ENCODE peak calls at places on chromosomes 11 and 22, in four cellular contexts. J, F, C and P are unnamed samples.

GRCh38 chr11:31806186-31806943 is 4.8 kb downstream of the PAX6 start:
- DNase-seq in C (no peak), F (no peak), J (no peak), P (no peak)

GRCh38 chr22:44567846-44568493 is 69.9 kb upstream of the RTL6 start:
- DNase-seq in J (peak; percentile 46), C (peak; percentile 66), F (peak; percentile 36), P (peak; percentile 52)

GRCh38 chr11:35563413-35564245 is 38.2 kb upstream of the PAMR1 start:
- DNase-seq in F (no peak), J (no peak), C (no peak), P (peak; percentile 53)

GRCh38 chr11:72836111-72836510 is 21.9 kb downstream of the ATG16L2 start:
- DNase-seq in J (no peak), C (no peak), F (peak; percentile 1), P (no peak)

GRCh38 chr22:37244114-37244921 is at the start of gene RAC2:
- DNase-seq in C (peak; percentile 95), F (peak; percentile 73), J (peak; percentile 64), P (peak; percentile 73)

GRCh38 chr11:102469196-102469821 is 16.7 kb upstream of the TMEM123 start:
- DNase-seq in J (peak; percentile 40), F (peak; percentile 78), C (no peak), P (peak; percentile 53)

GRCh38 chr22:27801616-27802388 is at the start of gene MN1:
- DNase-seq in F (no peak), J (peak; percentile 55), C (no peak), P (peak; percentile 79)

GRCh38 chr11:64894070-64894811 is 15.8 kb upstream of the EHD1 start:
- DNase-seq in C (peak; percentile 90), J (peak; percentile 89), F (peak; percentile 83), P (peak; percentile 77)

GRCh38 chr11:2701230-2701629 is 1.4 kb upstream of the KCNQ1OT1 start:
- DNase-seq in C (no peak), J (no peak), F (no peak), P (peak; percentile 32)

GRCh38 chr11:16402654-16403447 is 46.5 kb upstream of the SOX6 start:
- DNase-seq in F (no peak), J (no peak), C (no peak), P (no peak)

GRCh38 chr11:48127521-48128183 is 89.0 kb upstream of the OR4B1 start:
- DNase-seq in F (no peak), J (no peak), C (no peak), P (no peak)

GRCh38 chr11:66472054-66472453 is 5.3 kb downstream of the PELI3 start:
- DNase-seq in C (no peak), F (no peak), J (no peak), P (no peak)

GRCh38 chr11:2947744-2948143 is 18.5 kb upstream of the PHLDA2 start:
- DNase-seq in J (no peak), F (no peak), C (no peak), P (no peak)

GRCh38 chr22:49965291-49966040 is 4.9 kb downstream of the PIM3 start:
- DNase-seq in C (no peak), J (peak; percentile 36), F (no peak), P (no peak)

GRCh38 chr22:21587803-21588611 is 20.5 kb downstream of the UBE2L3 start:
- DNase-seq in J (no peak), C (peak; percentile 76), F (no peak), P (no peak)

GRCh38 chr11:130689222-130689908 is 226.9 kb downstream of the SNX19 start:
- DNase-seq in J (no peak), F (peak; percentile 37), C (no peak), P (no peak)

GRCh38 chr11:114348200-114349191 is 51.8 kb downstream of the C11orf71 start:
- DNase-seq in F (peak; percentile 92), C (peak; percentile 49), J (peak; percentile 80), P (peak; percentile 74)

GRCh38 chr11:76524919-76525318 is 80.1 kb downstream of the EMSY start:
- DNase-seq in J (peak; percentile 12), F (peak; percentile 98), C (no peak), P (peak; percentile 89)

GRCh38 chr22:43996170-43996980 is 27.7 kb upstream of the PARVB start:
- DNase-seq in J (no peak), F (no peak), C (no peak), P (no peak)

GRCh38 chr22:45671051-45671782 is 417 bp upstream of the ATXN10 start:
- DNase-seq in F (no peak), J (peak; percentile 40), C (no peak), P (peak; percentile 51)

GRCh38 chr22:31079095-31079642 is 1.9 kb upstream of the SMTN start:
- DNase-seq in J (peak; percentile 90), F (no peak), C (peak; percentile 48), P (no peak)

GRCh38 chr11:129933866-129934265 is 38.5 kb upstream of the NFRKB start:
- DNase-seq in J (no peak), C (no peak), F (no peak), P (no peak)

GRCh38 chr11:24356501-24356900 is 140.4 kb upstream of the LUZP2 start:
- DNase-seq in F (no peak), J (no peak), C (no peak), P (no peak)

GRCh38 chr22:40028098-40028425 is 33.3 kb downstream of the FAM83F start:
- DNase-seq in F (no peak), J (no peak), C (no peak), P (no peak)

GRCh38 chr11:63375434-63375833 is 5.8 kb downstream of the SLC22A9 start:
- DNase-seq in J (no peak), C (peak; percentile 42), F (no peak), P (no peak)

GRCh38 chr11:79498681-79499080 is 57.9 kb upstream of the TENM4 start:
- DNase-seq in F (no peak), J (no peak), C (no peak), P (peak; percentile 41)

GRCh38 chr11:85718991-85719807 is 33.2 kb upstream of the CCDC89 start:
- DNase-seq in F (peak; percentile 99), J (peak; percentile 45), C (no peak), P (peak; percentile 98)

GRCh38 chr22:48660795-48661740 is 1166.6 kb downstream of the BRD1 start:
- DNase-seq in F (no peak), C (no peak), J (no peak), P (no peak)
- H3K9me2 ChIP-seq in F (no peaks in the 10 kb centered on the region), C (no peaks in the 10 kb centered on the region), J (no peaks in the 10 kb centered on the region), P (no peaks in the 10 kb centered on the region)

DNA sequence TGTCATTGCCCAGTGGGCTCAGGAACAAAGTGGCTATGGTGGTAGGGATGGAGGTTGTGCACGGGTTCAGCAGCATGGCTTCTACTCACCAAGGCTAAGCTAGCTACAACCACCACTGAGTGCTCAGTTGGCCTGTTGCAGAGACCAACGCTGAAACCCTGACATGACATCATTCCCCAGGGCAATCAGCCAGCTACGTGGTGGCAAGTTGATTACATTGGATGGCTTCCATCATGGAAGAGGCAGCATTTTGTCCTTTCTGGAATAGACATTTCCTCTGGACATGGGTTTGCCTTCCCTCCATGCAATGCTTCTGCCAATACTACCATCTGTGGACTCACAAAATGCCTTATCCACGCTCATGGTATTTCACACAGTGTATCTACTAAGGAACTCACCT is 634.3 kb downstream of the OPCML start:
- DNase-seq in C (no peak), J (no peak), F (no peak), P (no peak)
- H3K9me2 ChIP-seq in C (no peaks in the 10 kb centered on the region), J (no peaks in the 10 kb centered on the region), F (no peaks in the 10 kb centered on the region), P (no peaks in the 10 kb centered on the region)

GRCh38 chr11:132898676-132899075 is 633.6 kb downstream of the OPCML start:
- DNase-seq in F (no peak), J (no peak), C (no peak), P (no peak)
- H3K9me2 ChIP-seq in F (no peaks in the 10 kb centered on the region), J (no peaks in the 10 kb centered on the region), C (no peaks in the 10 kb centered on the region), P (no peaks in the 10 kb centered on the region)

GRCh38 chr11:61594907-61595257 is 14.0 kb upstream of the SYT7 start:
- DNase-seq in J (no peak), F (no peak), C (no peak), P (no peak)
- H3K9me2 ChIP-seq in J (no peaks in the 10 kb centered on the region), F (no peaks in the 10 kb centered on the region), C (no peaks in the 10 kb centered on the region), P (no peaks in the 10 kb centered on the region)

GRCh38 chr11:929405-929804 is 3.7 kb downstream of the AP2A2 start:
- DNase-seq in F (no peak), C (no peak), J (no peak), P (no peak)
- H3K9me2 ChIP-seq in F (no peaks in the 10 kb centered on the region), C (no peaks in the 10 kb centered on the region), J (no peaks in the 10 kb centered on the region), P (no peaks in the 10 kb centered on the region)

GRCh38 chr11:96214745-96215093 is 128.3 kb downstream of the MAML2 start:
- DNase-seq in C (no peak), J (no peak), F (no peak), P (no peak)
- H3K9me2 ChIP-seq in C (no peaks in the 10 kb centered on the region), J (no peaks in the 10 kb centered on the region), F (no peaks in the 10 kb centered on the region), P (no peaks in the 10 kb centered on the region)

GRCh38 chr11:71064702-71065515 is 187.5 kb downstream of the SHANK2 start:
- DNase-seq in J (no peak), C (no peak), F (no peak), P (no peak)
- H3K9me2 ChIP-seq in J (no peaks in the 10 kb centered on the region), C (no peaks in the 10 kb centered on the region), F (no peaks in the 10 kb centered on the region), P (no peaks in the 10 kb centered on the region)

DNA sequence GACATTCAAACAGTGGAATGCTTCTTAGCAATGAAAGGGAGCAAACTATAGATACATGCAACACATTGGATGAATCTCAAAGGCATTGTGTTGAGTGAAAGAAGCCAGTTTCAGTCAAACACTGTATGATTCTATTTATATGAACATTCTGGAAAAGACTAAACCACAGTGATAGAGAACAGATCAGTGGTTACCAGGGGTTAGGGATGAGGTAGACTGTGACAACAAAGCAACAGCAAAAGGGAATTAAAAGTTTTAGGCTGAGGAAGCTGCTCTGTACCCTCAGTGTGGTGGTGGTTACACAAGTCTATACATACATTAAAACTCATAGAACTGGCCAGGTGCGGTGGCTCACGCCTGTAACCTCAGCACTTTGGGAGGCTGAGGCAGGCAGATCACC is 23.0 kb downstream of the FDX1 start:
- DNase-seq in F (no peak), J (no peak), C (no peak), P (no peak)
- H3K9me2 ChIP-seq in F (no peaks in the 10 kb centered on the region), J (no peaks in the 10 kb centered on the region), C (no peaks in the 10 kb centered on the region), P (no peaks in the 10 kb centered on the region)

DNA sequence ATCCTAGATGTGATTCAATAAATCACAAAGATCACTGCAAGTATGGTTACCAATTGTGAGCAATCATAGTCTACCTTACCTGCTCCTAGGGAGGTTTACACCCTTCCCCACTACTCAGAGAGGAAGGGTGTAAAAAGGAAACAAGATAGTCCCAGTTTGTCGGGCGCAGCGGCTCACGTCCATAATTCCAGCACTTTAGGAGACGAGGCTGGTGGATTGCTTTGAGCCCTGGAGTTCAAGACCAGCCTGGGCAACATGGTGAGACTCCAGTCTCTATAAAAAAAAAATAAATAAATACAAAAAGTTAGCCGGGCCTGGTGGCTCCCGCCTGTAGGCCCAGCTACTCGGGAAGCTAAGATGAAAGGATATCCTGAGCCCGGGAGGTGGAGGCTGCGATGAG is 962 bp upstream of the AMBRA1 start:
- DNase-seq in J (no peak), C (no peak), F (no peak), P (no peak)
- H3K9me2 ChIP-seq in J (no peaks in the 10 kb centered on the region), C (no peaks in the 10 kb centered on the region), F (no peaks in the 10 kb centered on the region), P (no peaks in the 10 kb centered on the region)

GRCh38 chr22:22742641-22743040 is 98.2 kb downstream of the GGTLC2 start:
- DNase-seq in J (no peak), F (no peak), C (no peak), P (no peak)
- H3K9me2 ChIP-seq in J (no peaks in the 10 kb centered on the region), F (no peaks in the 10 kb centered on the region), C (no peaks in the 10 kb centered on the region), P (no peaks in the 10 kb centered on the region)